ENCODE peak calls at places on chromosomes 1 and 21, in seven cellular contexts. V is glutamatergic neuron, B is WTC11, F is body of pancreas, S is D341Med, A is occipital lobe, H is GM04503. O is an unnamed sample.

GRCh38 chr1:109705411-109705810 is 6.6 kb upstream of the GSTM5 start:
- DNase-seq in B (no peak), V (no peak), S (no peak), H (no peak), A (no peak), F (no peak), O (no peak)

GRCh38 chr1:21663951-21664805 is 5.0 kb downstream of the RAP1GAP start:
- DNase-seq in V (no peak), F (no peak), B (no peak), S (no peak), A (no peak), H (no peak), O (no peak)

GRCh38 chr1:202078211-202078610 is 44.5 kb upstream of the GPR37L1 start:
- DNase-seq in A (no peak), V (no peak), F (no peak), H (no peak), S (peak), B (no peak), O (no peak)

GRCh38 chr1:75233302-75233929 is 99.2 kb downstream of the LHX8 start:
- DNase-seq in S (peak), V (no peak), B (no peak), A (no peak), H (no peak), F (peak), O (peak)

GRCh38 chr21:31132574-31133242 is 94.4 kb upstream of the KRTAP19-8 start:
- DNase-seq in V (no peak), S (no peak), H (no peak), B (no peak), A (no peak), F (peak), O (no peak)

GRCh38 chr1:147580200-147580557 is 38.9 kb downstream of the BCL9 start:
- DNase-seq in V (no peak), S (no peak), F (no peak), A (no peak), H (no peak), B (no peak), O (no peak)

GRCh38 chr1:225335098-225335795 is 92.6 kb downstream of the LBR start:
- DNase-seq in B (no peak), F (no peak), V (no peak), A (no peak), H (no peak), S (no peak), O (no peak)

GRCh38 chr1:95370671-95370992 is 136.6 kb downstream of the RWDD3 start:
- DNase-seq in B (no peak), F (no peak), V (no peak), S (no peak), H (no peak), A (no peak), O (no peak)

GRCh38 chr21:26087223-26087918 is 83.2 kb downstream of the APP start:
- DNase-seq in V (no peak), S (no peak), B (no peak), H (no peak), F (no peak), A (no peak), O (no peak)

GRCh38 chr1:67833595-67833926 is 294 bp upstream of the GNG12 start:
- DNase-seq in A (no peak), F (no peak), B (no peak), H (peak), S (no peak), V (no peak), O (no peak)

GRCh38 chr1:72355899-72356298 is 73.6 kb upstream of the NEGR1 start:
- DNase-seq in A (no peak), F (no peak), B (no peak), S (no peak), H (no peak), V (no peak), O (no peak)

GRCh38 chr21:28442624-28443023 is 550.1 kb downstream of the LTN1 start:
- DNase-seq in V (no peak), A (no peak), B (no peak), F (no peak), S (no peak), H (no peak), O (no peak)

GRCh38 chr1:23906731-23907130 is 6.4 kb downstream of the CNR2 start:
- DNase-seq in V (no peak), S (no peak), A (no peak), B (no peak), H (no peak), F (no peak), O (no peak)

GRCh38 chr1:228378453-228379164 is 28.0 kb downstream of the TRIM11 start:
- DNase-seq in A (no peak), H (no peak), B (peak), S (peak), F (peak), V (peak), O (peak)

GRCh38 chr1:244048566-244049141 is 2.4 kb upstream of the ZBTB18 start:
- DNase-seq in H (no peak), V (no peak), S (no peak), A (no peak), B (peak), F (no peak), O (no peak)

GRCh38 chr1:160951443-160952128 is 3.0 kb downstream of the ITLN2 start:
- DNase-seq in S (peak), V (peak), F (peak), H (peak), B (peak), A (peak), O (peak)

GRCh38 chr1:38835230-38835827 is 24.2 kb downstream of the RRAGC start:
- DNase-seq in F (peak), H (no peak), A (no peak), V (no peak), B (peak), S (peak), O (peak)

GRCh38 chr1:167077128-167077867 is 12.9 kb downstream of the GPA33 start:
- DNase-seq in F (no peak), B (no peak), V (no peak), S (no peak), A (no peak), H (no peak), O (no peak)

GRCh38 chr1:186390925-186391324 is 15.3 kb downstream of the ODR4 start:
- DNase-seq in V (no peak), B (no peak), A (no peak), F (no peak), H (no peak), S (no peak), O (no peak)

GRCh38 chr1:201013991-201014815 is 9.3 kb downstream of the KIF21B start:
- DNase-seq in H (no peak), V (peak), A (peak), S (no peak), F (no peak), B (peak), O (no peak)

GRCh38 chr1:67735220-67735619 is 50.2 kb downstream of the GADD45A start:
- DNase-seq in H (no peak), F (no peak), V (no peak), A (no peak), S (no peak), B (no peak), O (no peak)

GRCh38 chr1:29912413-29912812 is 676.1 kb downstream of the PTPRU start:
- DNase-seq in S (no peak), F (no peak), V (no peak), B (no peak), A (no peak), H (no peak), O (no peak)

GRCh38 chr1:4072754-4073153 is 172.7 kb upstream of the C1orf174 start:
- DNase-seq in F (no peak), S (no peak), V (no peak), H (no peak), B (no peak), A (no peak), O (no peak)

GRCh38 chr21:29261555-29262540 is 36.9 kb upstream of the BACH1 start:
- DNase-seq in A (no peak), H (no peak), B (no peak), S (no peak), V (no peak), F (no peak), O (no peak)

GRCh38 chr1:157032303-157032702 is 13.2 kb downstream of the ARHGEF11 start:
- DNase-seq in S (no peak), F (no peak), V (no peak), A (no peak), H (no peak), B (no peak), O (no peak)

GRCh38 chr1:38256072-38256471 is 209.5 kb upstream of the POU3F1 start:
- DNase-seq in B (peak), V (no peak), S (no peak), A (no peak), F (no peak), H (no peak), O (no peak)

O was measured in iPS DF 6.9.